ENCODE peak calls at places on chromosomes 13 and 19, in six cellular contexts. M, D, F, N, X and A are unnamed samples. For H3K4me1, the result is how much of the 10 kb centered on the place peaks cover.

GRCh38 chr13:83880275-83881027 is 1.8 kb downstream of the SLITRK1 start:
- DNase-seq in M (no peak), D (no peak), F (no peak), N (no peak), X (no peak), A (no peak)

GRCh38 chr19:55044771-55045716 is 7.0 kb upstream of the GP6 start:
- DNase-seq in M (no peak), D (no peak), F (no peak), N (no peak), X (no peak), A (no peak)

GRCh38 chr19:48539503-48540096 is 12.4 kb upstream of the SULT2B1 start:
- DNase-seq in M (no peak), D (no peak), F (no peak), N (peak), X (no peak), A (no peak)

GRCh38 chr13:76406243-76406642 is 480.0 kb downstream of the KCTD12 start:
- DNase-seq in M (no peak), D (no peak), F (no peak), N (no peak), X (no peak), A (no peak)

GRCh38 chr13:90868321-90868920 is 479.1 kb upstream of the MIR17HG start:
- DNase-seq in M (no peak), D (no peak), F (no peak), N (peak), X (no peak), A (no peak)

GRCh38 chr13:74202129-74202528 is 67.9 kb upstream of the KLF12 start:
- DNase-seq in M (no peak), D (no peak), F (no peak), N (no peak), X (no peak), A (no peak)

GRCh38 chr19:10761443-10762242 is 43.8 kb downstream of the DNM2 start:
- DNase-seq in M (no peak), D (no peak), F (no peak), N (no peak), X (no peak), A (no peak)

GRCh38 chr13:35703061-35703460 is 226.6 kb upstream of the MAB21L1 start:
- DNase-seq in M (no peak), D (no peak), F (no peak), N (no peak), X (no peak), A (no peak)

GRCh38 chr13:63005625-63006024 is 1590.0 kb upstream of the PCDH20 start:
- DNase-seq in M (no peak), D (no peak), F (no peak), N (no peak), X (no peak), A (no peak)

GRCh38 chr13:40271511-40271910 is 394.9 kb downstream of the FOXO1 start:
- DNase-seq in M (peak), D (peak), F (peak), N (peak), X (peak), A (no peak)

GRCh38 chr13:97502192-97502591 is 68.2 kb downstream of the RAP2A start:
- DNase-seq in M (peak), D (no peak), F (peak), N (no peak), X (no peak), A (no peak)

GRCh38 chr13:97491452-97491851 is 57.5 kb downstream of the RAP2A start:
- DNase-seq in M (no peak), D (no peak), F (no peak), N (no peak), X (no peak), A (no peak)

GRCh38 chr13:113915786-113916329 is 52.0 kb upstream of the GAS6 start:
- DNase-seq in M (no peak), D (no peak), F (no peak), N (no peak), X (no peak), A (no peak)

GRCh38 chr19:43719378-43719868 is 3.5 kb downstream of the IRGC start:
- DNase-seq in M (no peak), D (no peak), F (no peak), N (no peak), X (no peak), A (no peak)

GRCh38 chr13:41008349-41008980 is 10.7 kb downstream of the ELF1 start:
- DNase-seq in M (no peak), D (no peak), F (no peak), N (peak), X (no peak), A (no peak)

GRCh38 chr19:2728783-2729387 is 7.7 kb upstream of the DIRAS1 start:
- DNase-seq in M (no peak), D (no peak), F (no peak), N (no peak), X (no peak), A (no peak)

GRCh38 chr13:96898855-96899254 is 95.4 kb downstream of the OXGR1 start:
- DNase-seq in M (no peak), D (no peak), F (no peak), N (no peak), X (no peak), A (no peak)

GRCh38 chr19:38769635-38770211 is 3.6 kb downstream of the LGALS7 start:
- DNase-seq in M (peak), D (peak), F (peak), N (peak), X (peak), A (peak)

GRCh38 chr19:750640-751423 is at the start of gene MISP:
- DNase-seq in M (no peak), D (no peak), F (no peak), N (peak), X (peak), A (no peak)

GRCh38 chr19:30105316-30105715 is 163.3 kb downstream of the URI1 start:
- DNase-seq in M (no peak), D (no peak), F (no peak), N (no peak), X (no peak), A (no peak)

GRCh38 chr13:71979616-71980015 is 112.6 kb upstream of the DACH1 start:
- DNase-seq in M (no peak), D (no peak), F (no peak), N (peak), X (no peak), A (no peak)

GRCh38 chr19:30479231-30479630 is 107.0 kb downstream of the ZNF536 start:
- DNase-seq in M (no peak), D (no peak), F (no peak), N (no peak), X (no peak), A (no peak)

GRCh38 chr19:3006075-3006767 is 22.9 kb downstream of the TLE2 start:
- DNase-seq in M (no peak), D (no peak), F (no peak), N (peak), X (no peak), A (no peak)

GRCh38 chr13:65236841-65237418 is 1993.2 kb downstream of the PCDH9 start:
- DNase-seq in M (no peak), D (no peak), F (no peak), N (no peak), X (no peak), A (no peak)

GRCh38 chr19:48683349-48683748 is 10.5 kb upstream of the NTN5 start:
- DNase-seq in M (no peak), D (peak), F (peak), N (no peak), X (peak), A (peak)

GRCh38 chr13:25116044-25116443 is 20.1 kb downstream of the PABPC3 start:
- DNase-seq in M (no peak), D (no peak), F (no peak), N (no peak), X (no peak), A (no peak)

GRCh38 chr19:13077233-13077632 is 25.4 kb downstream of the LYL1 start:
- DNase-seq in M (no peak), D (no peak), F (no peak), N (no peak), X (no peak), A (no peak)

GRCh38 chr13:109945206-109945960 is 159.0 kb upstream of the IRS2 start:
- DNase-seq in M (no peak), D (no peak), F (no peak), N (no peak), X (no peak), A (no peak)

GRCh38 chr19:33347300-33347699 is 26.2 kb upstream of the CEBPG start:
- DNase-seq in M (no peak), D (no peak), F (no peak), N (no peak), X (no peak), A (no peak)

GRCh38 chr19:2610637-2611482 is 91.6 kb downstream of the GNG7 start:
- DNase-seq in M (peak), D (peak), F (peak), N (peak), X (peak), A (peak)

GRCh38 chr19:624433-625109 is 8.8 kb downstream of the POLRMT start:
- DNase-seq in M (no peak), D (no peak), F (no peak), N (no peak), X (no peak), A (no peak)

GRCh38 chr19:13091400-13092161 is 11.1 kb downstream of the LYL1 start:
- DNase-seq in M (peak), D (peak), F (peak), N (no peak), X (no peak), A (no peak)

GRCh38 chr13:20703785-20704458 is 423 bp downstream of the IL17D start:
- DNase-seq in M (peak), D (peak), F (peak), N (peak), X (peak), A (peak)

GRCh38 chr19:38304866-38305429 is 897 bp downstream of the C19orf33 start:
- DNase-seq in M (no peak), D (no peak), F (peak), N (peak), X (peak), A (no peak)

GRCh38 chr19:38971672-38972071 is 3.9 kb downstream of the FBXO17 start:
- DNase-seq in M (no peak), D (no peak), F (no peak), N (no peak), X (no peak), A (no peak)

DNA sequence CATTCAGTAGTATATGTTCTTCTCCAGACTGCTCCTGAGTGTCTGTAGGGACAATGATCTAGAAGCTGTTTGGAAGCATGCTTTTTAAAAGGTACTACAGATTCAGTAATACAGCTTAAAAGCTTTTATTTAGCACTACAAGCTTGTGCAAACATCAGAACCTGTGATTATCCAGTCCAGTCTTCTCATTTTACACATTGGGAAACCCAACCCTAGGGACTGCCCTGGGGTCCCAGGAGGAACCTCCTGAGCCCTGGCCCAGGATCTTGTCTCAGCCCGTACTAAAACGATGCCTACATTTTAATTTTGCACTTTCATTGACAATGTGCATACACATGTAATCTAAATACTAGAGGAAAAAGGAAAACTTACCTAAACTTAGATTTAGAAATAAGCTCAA is 12.5 kb downstream of the DOCK9 start:
- DNase-seq in M (no peak), D (no peak), F (no peak), N (no peak), X (no peak), A (no peak)
- H3K4me1 ChIP-seq in M (under half), D (under half), F (half or more), N (under half), X (half or more), A (under half)

GRCh38 chr13:42592915-42593718 is 19.2 kb downstream of the TNFSF11 start:
- DNase-seq in M (no peak), D (no peak), F (no peak), N (no peak), X (no peak), A (no peak)
- H3K4me3 ChIP-seq in M (no peak), D (no peak), F (no peak), N (no peak), X (no peak), A (no peak)

DNA sequence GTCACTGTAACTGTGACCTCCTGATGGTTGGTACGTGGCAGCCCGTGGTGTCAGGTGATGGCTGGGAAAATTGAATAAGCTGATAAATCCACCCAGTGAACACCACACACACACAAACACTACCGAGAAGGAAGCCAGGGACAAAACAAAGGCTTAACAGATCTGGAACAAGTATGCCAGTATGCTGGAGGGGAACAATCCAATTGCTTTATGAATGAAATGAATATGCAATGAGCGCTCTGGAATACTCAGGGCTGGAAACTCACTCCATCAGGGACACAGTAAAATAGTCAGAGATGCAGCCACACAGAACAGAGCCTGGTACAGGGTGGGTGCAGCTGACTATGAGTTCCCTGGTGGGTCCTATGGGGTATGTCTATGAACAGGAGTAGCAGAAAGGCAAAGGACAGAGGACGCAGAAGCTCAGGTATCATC is 16.7 kb downstream of the TMTC4 start:
- DNase-seq in M (no peak), D (no peak), F (no peak), N (no peak), X (no peak), A (no peak)
- H3K27ac ChIP-seq in M (no peak), D (no peak), F (no peak), N (no peak), X (no peak), A (no peak)

GRCh38 chr13:23946067-23946466 is 48.8 kb upstream of the C1QTNF9B start:
- DNase-seq in M (no peak), D (no peak), F (no peak), N (no peak), X (no peak), A (no peak)
- H3K4me1 ChIP-seq in M (under half), D (under half), F (under half), N (under half), X (under half), A (under half)

DNA sequence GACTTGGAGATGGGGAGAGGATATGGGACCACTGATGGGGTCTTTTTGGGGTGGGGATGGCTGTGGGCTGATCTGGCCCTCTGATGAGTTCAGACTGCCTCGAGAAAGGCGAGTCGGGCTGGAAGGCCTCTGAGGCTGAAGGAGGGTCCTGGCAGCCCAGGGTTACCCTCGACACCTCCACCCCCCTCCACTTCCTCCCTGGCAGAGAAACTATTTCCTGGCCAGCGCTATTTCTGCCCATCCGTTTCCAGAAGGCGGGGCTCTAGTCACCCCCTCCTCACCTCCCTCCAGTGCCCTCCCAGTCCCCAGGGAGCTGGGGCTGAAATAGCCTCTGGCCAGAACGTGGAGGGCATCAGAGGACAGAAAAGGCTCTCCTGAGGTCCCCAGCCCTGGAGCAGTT is 9.7 kb downstream of the EXOC3L2 start:
- DNase-seq in M (no peak), D (no peak), F (no peak), N (no peak), X (no peak), A (no peak)
- H3K4me3 ChIP-seq in M (no peak), D (no peak), F (no peak), N (no peak), X (no peak), A (no peak)

GRCh38 chr19:53432088-53432661 is 391 bp downstream of the ZNF761 start:
- DNase-seq in M (no peak), D (no peak), F (peak), N (no peak), X (peak), A (no peak)
- H3K27ac ChIP-seq in M (peak), D (peak), F (peak), N (peak), X (peak), A (peak)

GRCh38 chr19:6048808-6049405 is 61.4 kb downstream of the RFX2 start:
- DNase-seq in M (peak), D (peak), F (peak), N (peak), X (peak), A (peak)

GRCh38 chr19:6045108-6045507 is 65.2 kb downstream of the RFX2 start:
- DNase-seq in M (no peak), D (no peak), F (no peak), N (no peak), X (no peak), A (no peak)

GRCh38 chr19:6047256-6047655 is 63.0 kb downstream of the RFX2 start:
- DNase-seq in M (no peak), D (no peak), F (no peak), N (no peak), X (no peak), A (no peak)

GRCh38 chr19:6048348-6048747 is 62.0 kb downstream of the RFX2 start:
- DNase-seq in M (no peak), D (no peak), F (no peak), N (no peak), X (no peak), A (no peak)

DNA sequence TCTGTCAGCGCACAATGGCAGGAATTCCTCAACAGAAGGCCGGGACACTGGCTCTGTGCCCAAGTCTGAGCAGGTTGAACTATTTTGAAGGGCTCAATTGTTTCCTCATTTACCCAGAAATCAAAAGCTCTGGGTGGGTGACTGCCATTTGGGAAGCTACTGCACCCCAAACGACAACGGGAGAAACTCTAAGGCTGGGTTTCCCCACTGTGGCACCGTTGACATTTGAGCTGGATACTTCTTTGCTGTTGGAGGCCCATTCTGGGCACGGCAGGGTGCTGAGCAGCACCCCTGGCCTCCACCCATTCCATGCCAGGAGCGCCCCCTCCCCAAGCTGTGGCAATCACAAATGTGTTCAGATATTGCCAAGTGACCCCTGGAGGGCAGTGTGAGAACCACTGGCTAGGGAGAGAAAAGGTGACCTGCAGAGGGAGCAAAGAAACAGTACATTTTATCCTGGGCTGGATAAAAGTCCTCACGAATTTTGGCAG is 62.5 kb downstream of the RFX2 start:
- DNase-seq in M (no peak), D (no peak), F (no peak), N (no peak), X (no peak), A (no peak)
- H3K4me1 ChIP-seq in M (under half), D (under half), F (under half), N (under half), X (under half), A (under half)